ENCODE peak calls at places on chromosomes 6 and 20, in five cellular contexts. V, Y, L, J and Q are unnamed samples.

GRCh38 chr6:105483492-105483891 is 80.6 kb upstream of the PREP start:
- DNase-seq in V (no peak), Y (no peak), L (no peak), J (no peak), Q (no peak)

GRCh38 chr6:149033454-149034241 is 283.9 kb upstream of the TAB2 start:
- DNase-seq in V (no peak), Y (no peak), L (no peak), J (no peak), Q (no peak)

GRCh38 chr20:47149939-47150338 is 206.6 kb downstream of the ZMYND8 start:
- DNase-seq in V (no peak), Y (no peak), L (no peak), J (no peak), Q (no peak)

GRCh38 chr6:32622545-32623401 is 14.4 kb upstream of the HLA-DQA1 start:
- DNase-seq in V (no peak), Y (peak; percentile 26), L (peak; percentile 89), J (no peak), Q (no peak)

GRCh38 chr6:113347420-113347819 is 509.7 kb upstream of the MARCKS start:
- DNase-seq in V (no peak), Y (no peak), L (no peak), J (no peak), Q (no peak)

GRCh38 chr20:1003920-1004697 is 2.0 kb upstream of the RSPO4 start:
- DNase-seq in V (no peak), Y (no peak), L (no peak), J (no peak), Q (peak; percentile 19)

GRCh38 chr6:90038951-90039653 is 144.8 kb downstream of the GJA10 start:
- DNase-seq in V (no peak), Y (no peak), L (no peak), J (no peak), Q (no peak)

GRCh38 chr6:5745081-5745480 is 261.6 kb downstream of the NRN1 start:
- DNase-seq in V (no peak), Y (no peak), L (no peak), J (no peak), Q (no peak)

GRCh38 chr6:108166664-108167448 is 1.0 kb downstream of the NR2E1 start:
- DNase-seq in V (no peak), Y (peak; percentile 26), L (no peak), J (no peak), Q (no peak)